ENCODE peak calls at places on chromosomes 6 and 20, in seven cellular contexts. Y, E, S, R, T, U and H are unnamed samples.

GRCh38 chr6:13985663-13986325 is 61.0 kb downstream of the RNF182 start:
- DNase-seq in S (no peak), U (no peak), Y (no peak), E (no peak), R (no peak), T (no peak), H (no peak)

GRCh38 chr20:1538655-1539054 is 18.9 kb downstream of the SIRPD start:
- DNase-seq in U (peak; percentile 53), E (no peak), T (no peak), Y (no peak), R (no peak), S (no peak), H (no peak)

GRCh38 chr6:5736016-5736738 is 270.5 kb downstream of the NRN1 start:
- DNase-seq in E (no peak), T (no peak), S (no peak), Y (no peak), U (no peak), R (no peak), H (no peak)

GRCh38 chr6:84166395-84166794 is 61.0 kb downstream of the CEP162 start:
- DNase-seq in R (no peak), T (no peak), U (no peak), Y (no peak), E (no peak), S (no peak), H (no peak)

GRCh38 chr6:168009331-168009730 is 11.9 kb downstream of the KIF25 start:
- DNase-seq in Y (no peak), U (peak; percentile 51), R (no peak), T (no peak), S (no peak), E (no peak), H (no peak)

GRCh38 chr6:80638222-80639055 is 532.0 kb downstream of the BCKDHB start:
- DNase-seq in U (peak; percentile 71), R (no peak), Y (peak; percentile 53), S (peak; percentile 94), T (no peak), E (peak; percentile 99), H (peak; percentile 100)

GRCh38 chr6:9095671-9096260 is 660.4 kb upstream of the SLC35B3 start:
- DNase-seq in S (no peak), Y (no peak), T (peak; percentile 65), R (no peak), U (no peak), E (no peak), H (no peak)

GRCh38 chr6:149015877-149016525 is 269.2 kb downstream of the UST start:
- DNase-seq in T (no peak), Y (no peak), S (no peak), U (no peak), R (no peak), E (no peak), H (peak; percentile 31)

GRCh38 chr6:142438898-142439297 is 137.1 kb downstream of the ADGRG6 start:
- DNase-seq in R (no peak), E (no peak), S (no peak), U (no peak), Y (no peak), T (no peak), H (no peak)

GRCh38 chr6:54935739-54936138 is 89.2 kb downstream of the FAM83B start:
- DNase-seq in E (peak; percentile 87), T (no peak), R (no peak), Y (no peak), U (peak; percentile 74), S (peak; percentile 80), H (peak; percentile 39)

GRCh38 chr6:156451088-156451487 is 326.1 kb upstream of the ARID1B start:
- DNase-seq in T (no peak), S (no peak), R (no peak), U (no peak), E (no peak), Y (no peak), H (no peak)

GRCh38 chr6:169659820-169660610 is 41.8 kb downstream of the WDR27 start:
- DNase-seq in R (no peak), U (no peak), T (no peak), S (peak; percentile 26), E (no peak), Y (no peak), H (no peak)

GRCh38 chr6:143299253-143300166 is 151.0 kb downstream of the ADAT2 start:
- DNase-seq in Y (no peak), S (peak; percentile 17), E (no peak), U (no peak), T (no peak), R (no peak), H (no peak)

GRCh38 chr20:4812216-4812615 is 90.5 kb downstream of the PRND start:
- DNase-seq in S (no peak), U (no peak), E (no peak), T (no peak), Y (no peak), R (no peak), H (no peak)

GRCh38 chr6:90329397-90330077 is 32.9 kb upstream of the BACH2 start:
- DNase-seq in R (no peak), T (no peak), U (no peak), Y (no peak), E (no peak), S (peak; percentile 96), H (no peak)

GRCh38 chr20:50026746-50027575 is 44.2 kb downstream of the SNAI1 start:
- DNase-seq in S (no peak), R (no peak), E (peak; percentile 15), U (no peak), T (no peak), Y (no peak), H (peak; percentile 56)

GRCh38 chr20:8094415-8094818 is 37.6 kb upstream of the PLCB1 start:
- DNase-seq in Y (no peak), E (peak; percentile 22), U (no peak), R (no peak), S (peak; percentile 24), T (no peak), H (peak; percentile 22)

GRCh38 chr6:75922226-75922625 is 150.2 kb downstream of the IMPG1 start:
- DNase-seq in R (no peak), U (peak; percentile 15), Y (no peak), T (no peak), E (peak; percentile 39), S (peak; percentile 25), H (peak; percentile 52)

GRCh38 chr6:168388641-168389633 is 52.0 kb upstream of the SMOC2 start:
- DNase-seq in R (peak; percentile 59), E (no peak), S (no peak), U (no peak), T (no peak), Y (peak; percentile 44), H (no peak)

GRCh38 chr6:34276191-34276590 is 27.4 kb upstream of the SMIM29 start:
- DNase-seq in U (no peak), T (no peak), E (no peak), Y (no peak), S (no peak), R (no peak), H (no peak)

GRCh38 chr6:107713214-107713962 is 110.7 kb downstream of the SCML4 start:
- DNase-seq in E (no peak), Y (no peak), U (no peak), S (no peak), R (no peak), T (no peak), H (no peak)

GRCh38 chr6:36028088-36028886 is 679 bp downstream of the MAPK14 start:
- DNase-seq in E (peak; percentile 12), S (peak; percentile 46), Y (peak; percentile 37), U (peak; percentile 48), R (peak; percentile 61), T (peak; percentile 24), H (peak; percentile 48)

DNA sequence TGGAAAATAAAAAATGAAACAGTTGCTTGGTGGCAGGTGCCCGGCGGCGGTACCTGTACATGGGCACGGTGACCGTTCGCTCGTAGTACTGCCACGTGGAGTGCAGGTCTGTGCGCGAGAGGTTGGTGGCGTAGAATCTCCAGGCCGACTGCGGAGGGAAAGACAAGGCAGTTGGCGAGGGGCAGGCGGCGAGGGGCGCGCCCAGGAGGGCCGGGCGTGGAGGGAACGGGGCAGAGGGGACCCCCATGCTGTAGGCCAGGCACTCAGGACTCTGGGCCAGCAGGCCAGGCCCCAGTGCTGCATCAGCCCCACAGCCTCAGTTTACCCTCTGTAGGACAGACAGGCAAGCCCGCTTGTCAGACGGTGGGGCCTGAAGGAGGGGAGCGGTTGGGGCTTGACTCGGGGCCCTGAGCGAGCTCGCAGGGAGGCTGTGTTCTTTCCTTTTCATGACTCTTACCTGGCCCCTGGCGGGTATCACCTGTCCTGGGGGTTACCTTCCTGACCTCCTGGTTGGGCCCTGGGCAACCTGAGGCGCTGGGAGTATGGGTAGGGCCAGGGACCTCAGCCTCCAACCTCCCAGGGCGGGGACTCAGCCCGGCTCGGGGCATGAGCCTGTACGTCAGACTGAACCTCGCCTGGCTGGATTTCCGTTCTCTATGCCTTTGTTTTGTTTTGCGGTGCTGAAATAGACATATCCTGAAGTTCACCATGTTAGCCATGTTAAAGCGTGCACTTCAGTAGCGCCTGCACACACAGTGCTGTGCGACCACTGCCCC is 38.5 kb downstream of the KCNQ2 start:
- DNase-seq in R (no peak), Y (no peak), U (no peak), T (no peak), E (no peak), S (no peak), H (no peak)
- H2BK5ac ChIP-seq in R (peak overlapping the region; percentile 38), Y (no peak overlapping the region), U (no peak overlapping the region), T (peak overlapping the region; percentile 40), E (no peak overlapping the region), S (no peak overlapping the region), H (no peak overlapping the region)

DNA sequence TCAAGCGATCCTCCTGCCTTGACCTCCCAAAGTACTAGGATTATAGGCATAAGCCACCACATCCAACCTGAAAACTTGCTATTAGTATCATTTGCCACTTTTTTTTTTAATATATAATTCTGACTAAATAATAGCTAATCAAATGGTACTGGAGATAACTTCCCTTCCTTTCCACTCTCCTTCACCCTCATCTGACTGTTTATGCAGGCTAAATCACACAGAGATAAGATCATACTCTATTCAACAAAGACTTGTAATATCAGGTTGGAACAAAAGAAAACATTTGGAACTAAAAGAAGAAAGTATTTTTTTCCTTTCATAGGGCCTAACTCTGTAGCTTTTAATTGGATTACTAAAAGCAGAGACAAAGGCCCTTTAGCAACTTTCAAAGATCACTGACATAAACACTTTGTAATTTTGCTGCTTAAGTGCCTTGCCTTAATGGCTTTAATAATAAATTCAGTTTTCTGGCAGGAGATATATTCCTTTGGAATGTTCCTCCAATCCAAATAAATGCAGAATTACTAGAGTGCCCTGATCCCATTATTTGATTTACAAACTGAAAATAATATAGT is 198.7 kb upstream of the ASCC3 start:
- DNase-seq in E (no peak), Y (no peak), R (no peak), S (no peak), U (no peak), T (no peak), H (peak; percentile 22)
- H3K4me1 ChIP-seq in E (no peaks in the 10 kb centered on the region), Y (no peaks in the 10 kb centered on the region), R (peaks cover 2% of the 10 kb centered on the region), S (no peaks in the 10 kb centered on the region), U (no peaks in the 10 kb centered on the region), T (no peaks in the 10 kb centered on the region), H (no peaks in the 10 kb centered on the region)

GRCh38 chr6:122701666-122702065 is 77.8 kb upstream of the FABP7 start:
- DNase-seq in U (no peak), R (no peak), S (no peak), Y (no peak), E (no peak), T (no peak), H (no peak)
- H2BK5ac ChIP-seq in U (no peak overlapping the region), R (no peak overlapping the region), S (no peak overlapping the region), Y (no peak overlapping the region), E (no peak overlapping the region), T (no peak overlapping the region), H (no peak overlapping the region)

DNA sequence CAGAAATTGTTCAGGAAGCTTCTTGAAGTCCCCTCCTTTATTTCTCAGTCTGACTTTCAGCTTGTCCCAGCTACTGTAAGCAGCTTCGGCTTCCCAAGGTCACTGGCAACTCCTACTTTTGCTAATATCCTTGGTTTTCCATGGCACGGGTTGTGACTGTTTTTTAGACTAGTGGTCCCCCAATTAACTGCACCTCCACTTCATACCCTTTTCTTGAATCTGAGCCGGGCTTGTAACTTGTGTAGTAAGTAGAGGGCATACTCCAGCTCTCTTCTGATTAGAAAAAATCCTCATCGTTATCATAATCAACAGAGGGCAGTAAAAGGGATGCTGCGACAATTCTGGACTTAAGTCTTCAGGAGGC is 162.3 kb upstream of the TNFAIP3 start:
- DNase-seq in S (no peak), T (no peak), Y (no peak), U (no peak), R (no peak), E (no peak), H (no peak)
- H3K4me1 ChIP-seq in S (no peaks in the 10 kb centered on the region), T (no peaks in the 10 kb centered on the region), Y (no peaks in the 10 kb centered on the region), U (no peaks in the 10 kb centered on the region), R (no peaks in the 10 kb centered on the region), E (peaks cover 2% of the 10 kb centered on the region), H (peaks cover 2% of the 10 kb centered on the region)